ENCODE peak calls at places on chromosomes 12 and 14, in nine cellular contexts. One of them, this sample, is unnamed.

GRCh38 chr12:2011641-2012607 is 7.7 kb upstream of the DCP1B start:
- DNase-seq in BE2C: no peak
- DNase-seq in A549: no peak
- DNase-seq in GM20000: no peak
- DNase-seq in cardiac muscle cell: no peak
- DNase-seq in retinal pigment epithelial cell: no peak
- DNase-seq in right lobe of liver: no peak
- DNase-seq in astrocyte of the spinal cord: no peak
- DNase-seq in neural crest cell: no peak
- DNase-seq in this sample: no peak

GRCh38 chr14:81219821-81220487 is 805 bp downstream of the GTF2A1 start:
- DNase-seq in BE2C: peak
- DNase-seq in A549: no peak
- DNase-seq in GM20000: peak
- DNase-seq in cardiac muscle cell: peak
- DNase-seq in retinal pigment epithelial cell: no peak
- DNase-seq in right lobe of liver: peak
- DNase-seq in astrocyte of the spinal cord: no peak
- DNase-seq in neural crest cell: peak
- DNase-seq in this sample: no peak

GRCh38 chr12:59665692-59666091 is 69.9 kb downstream of the SLC16A7 start:
- DNase-seq in BE2C: no peak
- DNase-seq in A549: no peak
- DNase-seq in GM20000: no peak
- DNase-seq in cardiac muscle cell: peak
- DNase-seq in retinal pigment epithelial cell: no peak
- DNase-seq in right lobe of liver: no peak
- DNase-seq in astrocyte of the spinal cord: no peak
- DNase-seq in neural crest cell: no peak
- DNase-seq in this sample: no peak

GRCh38 chr12:5014269-5014668 is 29.4 kb upstream of the KCNA5 start:
- DNase-seq in BE2C: no peak
- DNase-seq in A549: no peak
- DNase-seq in GM20000: no peak
- DNase-seq in cardiac muscle cell: peak
- DNase-seq in retinal pigment epithelial cell: no peak
- DNase-seq in right lobe of liver: no peak
- DNase-seq in astrocyte of the spinal cord: no peak
- DNase-seq in neural crest cell: no peak
- DNase-seq in this sample: no peak

GRCh38 chr12:9634177-9634803 is 26.6 kb upstream of the KLRB1 start:
- DNase-seq in BE2C: peak
- DNase-seq in A549: peak
- DNase-seq in GM20000: peak
- DNase-seq in cardiac muscle cell: peak
- DNase-seq in retinal pigment epithelial cell: no peak
- DNase-seq in right lobe of liver: no peak
- DNase-seq in astrocyte of the spinal cord: peak
- DNase-seq in neural crest cell: peak
- DNase-seq in this sample: no peak

GRCh38 chr14:64438181-64438839 is 27.0 kb upstream of the AKAP5 start:
- DNase-seq in BE2C: no peak
- DNase-seq in A549: peak
- DNase-seq in GM20000: no peak
- DNase-seq in cardiac muscle cell: peak
- DNase-seq in retinal pigment epithelial cell: peak
- DNase-seq in right lobe of liver: no peak
- DNase-seq in astrocyte of the spinal cord: peak
- DNase-seq in neural crest cell: no peak
- DNase-seq in this sample: peak

GRCh38 chr14:51242545-51243490 is 2.8 kb downstream of the TMX1 start:
- DNase-seq in BE2C: peak
- DNase-seq in A549: no peak
- DNase-seq in GM20000: no peak
- DNase-seq in cardiac muscle cell: no peak
- DNase-seq in retinal pigment epithelial cell: no peak
- DNase-seq in right lobe of liver: no peak
- DNase-seq in astrocyte of the spinal cord: no peak
- DNase-seq in neural crest cell: no peak
- DNase-seq in this sample: no peak

GRCh38 chr12:114347861-114348260 is 58.1 kb downstream of the TBX5 start:
- DNase-seq in BE2C: no peak
- DNase-seq in A549: no peak
- DNase-seq in GM20000: no peak
- DNase-seq in cardiac muscle cell: no peak
- DNase-seq in retinal pigment epithelial cell: no peak
- DNase-seq in right lobe of liver: no peak
- DNase-seq in astrocyte of the spinal cord: no peak
- DNase-seq in neural crest cell: no peak
- DNase-seq in this sample: no peak

GRCh38 chr12:53737951-53738833 is 10.9 kb upstream of the CALCOCO1 start:
- DNase-seq in BE2C: no peak
- DNase-seq in A549: no peak
- DNase-seq in GM20000: no peak
- DNase-seq in cardiac muscle cell: no peak
- DNase-seq in retinal pigment epithelial cell: no peak
- DNase-seq in right lobe of liver: no peak
- DNase-seq in astrocyte of the spinal cord: no peak
- DNase-seq in neural crest cell: no peak
- DNase-seq in this sample: no peak

GRCh38 chr12:6438345-6438744 is 6.4 kb upstream of the CD27 start:
- DNase-seq in BE2C: no peak
- DNase-seq in A549: no peak
- DNase-seq in GM20000: no peak
- DNase-seq in cardiac muscle cell: no peak
- DNase-seq in retinal pigment epithelial cell: no peak
- DNase-seq in right lobe of liver: peak
- DNase-seq in astrocyte of the spinal cord: no peak
- DNase-seq in neural crest cell: no peak
- DNase-seq in this sample: no peak

GRCh38 chr14:82905762-82906161 is 1372.1 kb upstream of the SEL1L start:
- DNase-seq in BE2C: no peak
- DNase-seq in A549: no peak
- DNase-seq in GM20000: no peak
- DNase-seq in cardiac muscle cell: no peak
- DNase-seq in retinal pigment epithelial cell: no peak
- DNase-seq in right lobe of liver: no peak
- DNase-seq in astrocyte of the spinal cord: no peak
- DNase-seq in neural crest cell: no peak
- DNase-seq in this sample: no peak

GRCh38 chr12:98725481-98726247 is 80.6 kb downstream of the APAF1 start:
- DNase-seq in BE2C: peak
- DNase-seq in A549: no peak
- DNase-seq in GM20000: peak
- DNase-seq in cardiac muscle cell: peak
- DNase-seq in retinal pigment epithelial cell: no peak
- DNase-seq in right lobe of liver: no peak
- DNase-seq in astrocyte of the spinal cord: peak
- DNase-seq in neural crest cell: peak
- DNase-seq in this sample: peak

GRCh38 chr14:105180598-105181528 is at the start of gene NUDT14:
- DNase-seq in BE2C: peak
- DNase-seq in A549: peak
- DNase-seq in GM20000: peak
- DNase-seq in cardiac muscle cell: peak
- DNase-seq in retinal pigment epithelial cell: no peak
- DNase-seq in right lobe of liver: peak
- DNase-seq in astrocyte of the spinal cord: no peak
- DNase-seq in neural crest cell: peak
- DNase-seq in this sample: no peak

DNA sequence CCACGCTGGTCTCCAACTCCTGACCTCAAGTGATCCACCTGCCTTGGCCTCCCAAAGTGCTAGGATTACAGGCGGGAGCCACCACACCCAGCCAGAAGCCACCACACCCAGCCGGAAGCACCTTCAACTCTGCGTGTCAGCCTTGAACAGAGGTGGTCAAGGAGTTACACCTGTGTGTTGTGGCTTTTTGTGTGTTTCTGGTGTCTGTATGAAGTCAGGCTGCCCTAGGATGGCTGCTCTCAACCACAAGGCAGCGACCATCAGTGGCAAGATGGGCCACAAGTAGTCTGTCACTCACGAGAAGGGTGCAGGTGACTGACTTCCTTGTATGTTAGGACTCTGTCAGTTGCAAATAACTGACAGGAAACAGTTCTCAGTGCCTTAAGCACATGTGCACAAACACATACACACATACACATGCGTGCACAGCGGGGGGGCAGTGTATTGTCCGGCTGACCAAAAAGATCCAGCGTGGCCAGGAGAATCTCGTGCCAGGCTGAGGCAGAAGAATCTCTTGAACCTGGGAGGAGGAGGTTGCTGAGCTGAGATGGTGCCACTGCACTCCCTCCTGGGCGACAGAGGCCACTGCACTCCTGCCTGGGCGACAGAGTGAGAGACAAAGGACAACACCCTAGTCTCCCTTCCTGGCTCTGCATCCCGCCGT is 13.5 kb downstream of the P2RX4 start:
- DNase-seq in BE2C: peak
- DNase-seq in A549: no peak
- DNase-seq in GM20000: peak
- DNase-seq in cardiac muscle cell: no peak
- DNase-seq in retinal pigment epithelial cell: no peak
- DNase-seq in right lobe of liver: peak
- DNase-seq in astrocyte of the spinal cord: no peak
- DNase-seq in neural crest cell: no peak
- DNase-seq in this sample: no peak
- TF ChIP-seq CTCF in BE2C: peak
- TF ChIP-seq CTCF in A549: no peak
- TF ChIP-seq CTCF in GM20000: peak
- TF ChIP-seq CTCF in cardiac muscle cell: no peak
- TF ChIP-seq CTCF in retinal pigment epithelial cell: peak
- TF ChIP-seq CTCF in right lobe of liver: peak
- TF ChIP-seq CTCF in astrocyte of the spinal cord: peak
- TF ChIP-seq CTCF in neural crest cell: no peak
- TF ChIP-seq CTCF in this sample: peak

GRCh38 chr14:73944432-73945158 is 5.3 kb downstream of the FAM161B start:
- DNase-seq in BE2C: no peak
- DNase-seq in A549: no peak
- DNase-seq in GM20000: no peak
- DNase-seq in cardiac muscle cell: no peak
- DNase-seq in retinal pigment epithelial cell: no peak
- DNase-seq in right lobe of liver: no peak
- DNase-seq in astrocyte of the spinal cord: no peak
- DNase-seq in neural crest cell: no peak
- DNase-seq in this sample: no peak

GRCh38 chr14:73945159-73945670 is 4.7 kb downstream of the FAM161B start:
- DNase-seq in BE2C: no peak
- DNase-seq in A549: no peak
- DNase-seq in GM20000: no peak
- DNase-seq in cardiac muscle cell: no peak
- DNase-seq in retinal pigment epithelial cell: no peak
- DNase-seq in right lobe of liver: no peak
- DNase-seq in astrocyte of the spinal cord: no peak
- DNase-seq in neural crest cell: no peak
- DNase-seq in this sample: no peak

GRCh38 chr14:73955674-73956073 is 5.6 kb downstream of the COQ6 start:
- DNase-seq in BE2C: no peak
- DNase-seq in A549: no peak
- DNase-seq in GM20000: no peak
- DNase-seq in cardiac muscle cell: no peak
- DNase-seq in retinal pigment epithelial cell: no peak
- DNase-seq in right lobe of liver: no peak
- DNase-seq in astrocyte of the spinal cord: no peak
- DNase-seq in neural crest cell: no peak
- DNase-seq in this sample: no peak

GRCh38 chr14:73953731-73954130 is 3.6 kb downstream of the COQ6 start:
- DNase-seq in BE2C: no peak
- DNase-seq in A549: no peak
- DNase-seq in GM20000: no peak
- DNase-seq in cardiac muscle cell: no peak
- DNase-seq in retinal pigment epithelial cell: no peak
- DNase-seq in right lobe of liver: no peak
- DNase-seq in astrocyte of the spinal cord: no peak
- DNase-seq in neural crest cell: no peak
- DNase-seq in this sample: no peak

GRCh38 chr14:73949752-73950734 is at the start of the genes COQ6 and FAM161B:
- DNase-seq in BE2C: peak
- DNase-seq in A549: peak
- DNase-seq in GM20000: peak
- DNase-seq in cardiac muscle cell: peak
- DNase-seq in retinal pigment epithelial cell: peak
- DNase-seq in right lobe of liver: peak
- DNase-seq in astrocyte of the spinal cord: peak
- DNase-seq in neural crest cell: peak
- DNase-seq in this sample: peak
- TF ChIP-seq CTCF in BE2C: peak
- TF ChIP-seq CTCF in A549: no peak
- TF ChIP-seq CTCF in GM20000: no peak
- TF ChIP-seq CTCF in cardiac muscle cell: no peak
- TF ChIP-seq CTCF in retinal pigment epithelial cell: peak
- TF ChIP-seq CTCF in right lobe of liver: no peak
- TF ChIP-seq CTCF in astrocyte of the spinal cord: no peak
- TF ChIP-seq CTCF in neural crest cell: peak
- TF ChIP-seq CTCF in this sample: no peak

GRCh38 chr12:125032466-125033152 is 32.6 kb upstream of the AACS start:
- DNase-seq in BE2C: no peak
- DNase-seq in A549: no peak
- DNase-seq in GM20000: no peak
- DNase-seq in cardiac muscle cell: no peak
- DNase-seq in retinal pigment epithelial cell: no peak
- DNase-seq in right lobe of liver: no peak
- DNase-seq in astrocyte of the spinal cord: no peak
- DNase-seq in neural crest cell: no peak
- DNase-seq in this sample: no peak
- TF ChIP-seq CTCF in BE2C: no peak
- TF ChIP-seq CTCF in A549: no peak
- TF ChIP-seq CTCF in GM20000: no peak
- TF ChIP-seq CTCF in cardiac muscle cell: no peak
- TF ChIP-seq CTCF in retinal pigment epithelial cell: no peak
- TF ChIP-seq CTCF in right lobe of liver: no peak
- TF ChIP-seq CTCF in astrocyte of the spinal cord: no peak
- TF ChIP-seq CTCF in neural crest cell: no peak
- TF ChIP-seq CTCF in this sample: no peak

GRCh38 chr14:75429562-75429961 is 1.7 kb downstream of the JDP2 start:
- DNase-seq in BE2C: no peak
- DNase-seq in A549: no peak
- DNase-seq in GM20000: no peak
- DNase-seq in cardiac muscle cell: peak
- DNase-seq in retinal pigment epithelial cell: no peak
- DNase-seq in right lobe of liver: no peak
- DNase-seq in astrocyte of the spinal cord: no peak
- DNase-seq in neural crest cell: no peak
- DNase-seq in this sample: no peak

GRCh38 chr14:75428230-75429104 is 645 bp downstream of the JDP2 start:
- DNase-seq in BE2C: peak
- DNase-seq in A549: peak
- DNase-seq in GM20000: peak
- DNase-seq in cardiac muscle cell: peak
- DNase-seq in retinal pigment epithelial cell: no peak
- DNase-seq in right lobe of liver: peak
- DNase-seq in astrocyte of the spinal cord: no peak
- DNase-seq in neural crest cell: peak
- DNase-seq in this sample: no peak

GRCh38 chr14:75426332-75427125 is 1.3 kb upstream of the JDP2 start:
- DNase-seq in BE2C: no peak
- DNase-seq in A549: no peak
- DNase-seq in GM20000: peak
- DNase-seq in cardiac muscle cell: no peak
- DNase-seq in retinal pigment epithelial cell: no peak
- DNase-seq in right lobe of liver: no peak
- DNase-seq in astrocyte of the spinal cord: no peak
- DNase-seq in neural crest cell: no peak
- DNase-seq in this sample: no peak

GRCh38 chr14:75427126-75427481 is 718 bp upstream of the JDP2 start:
- DNase-seq in BE2C: no peak
- DNase-seq in A549: no peak
- DNase-seq in GM20000: peak
- DNase-seq in cardiac muscle cell: no peak
- DNase-seq in retinal pigment epithelial cell: no peak
- DNase-seq in right lobe of liver: peak
- DNase-seq in astrocyte of the spinal cord: no peak
- DNase-seq in neural crest cell: no peak
- DNase-seq in this sample: no peak

GRCh38 chr14:75427482-75428229 is at the start of gene JDP2:
- DNase-seq in BE2C: peak
- DNase-seq in A549: peak
- DNase-seq in GM20000: peak
- DNase-seq in cardiac muscle cell: peak
- DNase-seq in retinal pigment epithelial cell: no peak
- DNase-seq in right lobe of liver: peak
- DNase-seq in astrocyte of the spinal cord: peak
- DNase-seq in neural crest cell: peak
- DNase-seq in this sample: no peak
- TF ChIP-seq CTCF in BE2C: no peak
- TF ChIP-seq CTCF in A549: no peak
- TF ChIP-seq CTCF in GM20000: no peak
- TF ChIP-seq CTCF in cardiac muscle cell: no peak
- TF ChIP-seq CTCF in retinal pigment epithelial cell: no peak
- TF ChIP-seq CTCF in right lobe of liver: peak
- TF ChIP-seq CTCF in astrocyte of the spinal cord: no peak
- TF ChIP-seq CTCF in neural crest cell: no peak
- TF ChIP-seq CTCF in this sample: no peak